ENCODE peak calls at places on chromosomes 7 and 10, in six cellular contexts. L is GM12865, T is fibroblast of lung, D is heart left ventricle, J is AG04450, Q is IMR-90. P is an unnamed sample.

GRCh38 chr10:78515037-78515872 is 481.6 kb downstream of the RPS24 start:
- DNase-seq in J (no peak), Q (no peak), T (no peak), L (no peak), D (peak; percentile 55), P (no peak)

GRCh38 chr7:17845197-17845547 is 95.1 kb downstream of the SNX13 start:
- DNase-seq in Q (no peak), J (no peak), T (no peak), L (no peak), D (no peak), P (no peak)

GRCh38 chr10:72007246-72007892 is 43.2 kb downstream of the CHST3 start:
- DNase-seq in L (no peak), T (no peak), Q (no peak), D (peak; percentile 79), J (no peak), P (no peak)

GRCh38 chr10:71829171-71829570 is 21.9 kb downstream of the PSAP start:
- DNase-seq in J (no peak), L (no peak), Q (no peak), D (no peak), T (no peak), P (no peak)

GRCh38 chr7:157635148-157635500 is 298.3 kb downstream of the DNAJB6 start:
- DNase-seq in Q (no peak), J (no peak), T (no peak), L (no peak), D (no peak), P (no peak)

GRCh38 chr7:148623586-148624282 is 33.2 kb downstream of the C7orf33 start:
- DNase-seq in J (no peak), T (peak; percentile 80), D (no peak), L (no peak), Q (peak; percentile 5), P (peak; percentile 73)

GRCh38 chr10:101021239-101021638 is 9.7 kb downstream of the PDZD7 start:
- DNase-seq in L (no peak), J (no peak), T (no peak), D (no peak), Q (no peak), P (no peak)

GRCh38 chr7:105388373-105389089 is at the start of gene SRPK2:
- DNase-seq in T (peak; percentile 70), J (no peak), D (peak; percentile 84), L (peak; percentile 85), Q (peak; percentile 31), P (peak; percentile 72)

GRCh38 chr7:28228386-28228785 is 47.8 kb upstream of the JAZF1 start:
- DNase-seq in T (no peak), D (no peak), J (no peak), L (no peak), Q (no peak), P (no peak)

GRCh38 chr7:98227939-98228338 is 16.7 kb downstream of the BHLHA15 start:
- DNase-seq in Q (no peak), D (no peak), J (no peak), L (no peak), T (no peak), P (no peak)

GRCh38 chr10:129870926-129871660 is 93.0 kb downstream of the EBF3 start:
- DNase-seq in T (no peak), Q (peak; percentile 15), L (no peak), J (no peak), D (no peak), P (no peak)

GRCh38 chr10:114571316-114571999 is 86.6 kb downstream of the ABLIM1 start:
- DNase-seq in Q (no peak), L (no peak), D (no peak), T (no peak), J (no peak), P (no peak)

GRCh38 chr7:33809218-33809617 is 96.1 kb upstream of the BMPER start:
- DNase-seq in Q (no peak), T (no peak), D (no peak), L (no peak), J (no peak), P (no peak)

GRCh38 chr7:85829817-85830432 is 643.1 kb upstream of the SEMA3D start:
- DNase-seq in L (no peak), T (peak; percentile 13), J (no peak), D (no peak), Q (peak; percentile 11), P (peak; percentile 25)

GRCh38 chr10:124020871-124021823 is 72.3 kb downstream of the CHST15 start:
- DNase-seq in L (no peak), Q (no peak), D (peak; percentile 6), T (no peak), J (no peak), P (no peak)

GRCh38 chr7:100211342-100211780 is 8.4 kb upstream of the PVRIG start:
- DNase-seq in L (peak; percentile 86), D (no peak), J (no peak), T (no peak), Q (no peak), P (no peak)

GRCh38 chr7:100208911-100209408 is 10.8 kb upstream of the PVRIG start:
- DNase-seq in Q (no peak), D (no peak), L (peak; percentile 91), J (no peak), T (no peak), P (no peak)

GRCh38 chr7:100212631-100213286 is 7.0 kb upstream of the PVRIG start:
- DNase-seq in J (no peak), Q (no peak), L (no peak), T (no peak), D (no peak), P (no peak)

GRCh38 chr7:100209493-100209892 is 10.3 kb upstream of the PVRIG start:
- DNase-seq in J (no peak), T (no peak), D (no peak), Q (no peak), L (no peak), P (no peak)

DNA sequence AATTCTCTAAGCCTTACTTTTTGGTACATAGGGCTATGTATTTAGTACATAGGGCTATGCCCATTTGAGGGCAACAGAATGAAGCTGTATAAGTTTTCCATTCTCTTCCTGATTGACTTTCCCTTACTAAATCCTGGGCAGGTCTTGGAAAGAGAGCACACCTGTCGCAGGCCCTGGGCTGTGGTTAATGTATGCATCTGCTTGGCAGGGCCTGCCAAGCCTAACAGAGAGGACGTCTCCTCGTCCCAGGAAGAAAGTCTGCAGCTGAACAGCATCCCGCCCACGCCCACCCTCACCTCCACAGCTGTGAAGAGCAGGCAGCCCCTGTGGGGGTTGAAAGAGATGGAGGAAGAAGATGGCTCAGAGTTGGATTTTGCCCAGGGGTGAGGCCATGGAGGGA is 8.9 kb upstream of the PVRIG start:
- DNase-seq in D (no peak), T (no peak), J (no peak), Q (no peak), L (no peak), P (no peak)
- H3K4me3 ChIP-seq in D (no peak overlapping the region), T (no peak overlapping the region), J (no peak overlapping the region), Q (no peak overlapping the region), L (peak overlapping the region; percentile 25), P (no peak overlapping the region)

GRCh38 chr7:122301858-122302745 is 2.4 kb downstream of the FEZF1 start:
- DNase-seq in T (no peak), D (no peak), J (no peak), L (no peak), Q (no peak), P (no peak)

GRCh38 chr7:122301291-122301690 is 3.3 kb downstream of the FEZF1 start:
- DNase-seq in Q (no peak), L (no peak), D (no peak), T (no peak), J (no peak), P (no peak)

GRCh38 chr7:122299935-122300606 is 4.5 kb downstream of the FEZF1 start:
- DNase-seq in J (no peak), D (no peak), Q (no peak), L (no peak), T (no peak), P (no peak)

GRCh38 chr7:122299624-122299934 is 5.0 kb downstream of the FEZF1 start:
- DNase-seq in T (no peak), D (no peak), J (no peak), L (no peak), Q (no peak), P (no peak)

DNA sequence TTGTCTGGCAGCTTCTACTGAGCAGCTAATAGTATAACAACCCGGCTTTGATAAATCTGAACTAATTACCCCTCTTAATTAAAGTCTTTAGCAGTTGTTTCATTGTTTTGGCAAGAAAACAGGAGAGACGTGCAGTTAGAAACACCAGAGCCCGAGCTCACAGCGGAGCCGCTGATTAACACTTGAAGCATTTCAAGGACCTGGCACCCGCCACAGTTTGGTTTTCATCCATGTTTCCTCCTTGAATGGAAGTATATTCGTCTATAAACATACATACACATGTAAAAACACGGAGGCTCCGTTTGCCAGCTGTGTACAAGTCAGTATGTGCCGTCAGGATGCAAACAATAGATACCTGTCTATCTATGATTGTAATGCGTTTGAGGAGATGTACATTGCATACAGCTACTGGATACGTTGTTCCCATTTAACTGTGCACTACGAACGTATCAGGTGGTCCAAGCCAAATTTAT is 3.9 kb downstream of the FEZF1 start:
- DNase-seq in J (no peak), T (peak; percentile 59), Q (no peak), L (no peak), D (no peak), P (peak; percentile 32)
- H3K4me3 ChIP-seq in J (no peak overlapping the region), T (no peak overlapping the region), Q (no peak overlapping the region), L (no peak overlapping the region), D (no peak overlapping the region), P (no peak overlapping the region)

DNA sequence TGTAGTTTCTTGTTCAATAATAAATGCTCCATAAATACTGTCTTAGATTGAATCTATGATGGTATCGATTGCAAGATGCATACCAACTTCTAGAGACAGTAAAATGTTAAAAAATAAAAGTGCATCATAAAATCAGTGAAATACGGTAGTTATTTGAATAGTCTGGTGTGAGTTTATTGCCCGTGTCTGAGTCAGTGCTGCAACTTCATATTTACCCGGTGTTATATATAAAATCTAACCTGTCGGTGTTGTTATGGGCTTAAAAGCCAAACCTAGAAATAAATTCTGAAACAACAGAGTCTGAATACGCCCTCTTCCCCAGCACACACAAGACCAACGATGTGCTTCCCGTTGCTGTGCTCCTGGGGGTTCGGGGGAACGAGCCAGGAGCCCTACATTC is 16.3 kb downstream of the MACROH2A2 start:
- DNase-seq in D (no peak), L (no peak), J (no peak), T (no peak), Q (no peak), P (no peak)
- H3K4me3 ChIP-seq in D (no peak overlapping the region), L (no peak overlapping the region), J (no peak overlapping the region), T (no peak overlapping the region), Q (no peak overlapping the region), P (no peak overlapping the region)

GRCh38 chr7:102466097-102466496 is 1.3 kb downstream of the LRWD1 start:
- DNase-seq in L (no peak), T (no peak), Q (no peak), D (no peak), J (no peak), P (no peak)
- H3K4me3 ChIP-seq in L (peak overlapping the region; percentile 88), T (peak overlapping the region; percentile 86), Q (no peak overlapping the region), D (no peak overlapping the region), J (no peak overlapping the region), P (peak overlapping the region; percentile 99)

DNA sequence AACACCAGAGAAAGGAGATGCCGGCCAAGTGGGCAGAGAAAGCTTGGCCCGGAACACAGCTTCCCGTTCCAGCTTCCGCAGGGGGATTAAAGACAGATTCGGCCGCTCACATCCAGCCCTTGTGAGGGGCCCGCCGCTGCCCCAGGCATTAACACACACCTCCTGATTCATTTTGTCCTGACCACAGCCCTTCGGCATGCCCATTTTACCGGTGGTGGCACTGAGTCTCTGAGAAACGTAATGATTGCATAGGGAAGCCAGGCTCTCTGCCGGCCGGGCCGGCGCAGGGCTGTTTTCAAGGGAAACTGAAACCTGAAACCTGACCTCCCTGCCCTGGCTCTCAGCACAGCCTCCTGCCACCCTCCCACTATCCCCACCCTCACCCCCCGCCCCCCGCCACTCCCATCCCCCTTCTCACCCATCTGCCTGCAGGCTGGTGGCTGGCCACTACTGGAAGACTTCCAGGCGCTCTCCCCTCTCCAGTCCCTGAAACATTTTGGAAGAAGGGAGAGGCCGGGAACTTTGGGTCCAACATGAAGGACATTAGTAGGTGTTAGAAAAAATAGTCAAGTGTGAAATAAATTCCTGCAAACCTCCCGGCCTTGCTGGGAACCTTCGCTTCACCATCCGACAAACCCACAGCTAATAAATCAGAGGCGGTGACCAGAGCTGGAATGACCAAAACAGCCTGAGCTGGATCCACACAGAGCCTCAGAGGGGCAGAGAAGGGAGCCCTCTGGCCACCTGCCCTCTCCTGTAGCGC is 83.5 kb upstream of the CUX1 start:
- DNase-seq in T (peak; percentile 66), J (no peak), L (peak; percentile 74), Q (peak; percentile 47), D (peak; percentile 49), P (peak; percentile 38)
- H3K4me3 ChIP-seq in T (peak overlapping the region; percentile 16), J (peak overlapping the region; percentile 38), L (peak overlapping the region; percentile 14), Q (no peak overlapping the region), D (peak overlapping the region; percentile 27), P (peak overlapping the region; percentile 9)

P was measured in astrocyte of the spinal cord.